ENCODE peak calls at places on chromosomes 2 and 18, in nine cellular contexts. One of them, this sample, is unnamed.

GRCh38 chr2:79040967-79041582 is 15.6 kb downstream of the REG3G start:
- DNase-seq in BJ: no peak
- DNase-seq in dorsolateral prefrontal cortex: peak
- DNase-seq in Calu3: no peak
- DNase-seq in tibial artery: no peak
- DNase-seq in stomach: no peak
- DNase-seq in fibroblast of the aortic adventitia: no peak
- DNase-seq in spleen: no peak
- DNase-seq in Peyer's patch: no peak
- DNase-seq in this sample: no peak

GRCh38 chr2:104857262-104858221 is 3.6 kb downstream of the POU3F3 start:
- DNase-seq in Peyer's patch: no peak
- DNase-seq in BJ: no peak
- DNase-seq in Calu3: no peak
- DNase-seq in stomach: no peak
- DNase-seq in fibroblast of the aortic adventitia: no peak
- DNase-seq in spleen: no peak
- DNase-seq in dorsolateral prefrontal cortex: no peak
- DNase-seq in tibial artery: no peak
- DNase-seq in this sample: no peak

GRCh38 chr18:33603434-33603833 is 25.4 kb downstream of the ASXL3 start:
- DNase-seq in tibial artery: no peak
- DNase-seq in fibroblast of the aortic adventitia: no peak
- DNase-seq in BJ: no peak
- DNase-seq in dorsolateral prefrontal cortex: no peak
- DNase-seq in spleen: no peak
- DNase-seq in Calu3: no peak
- DNase-seq in stomach: no peak
- DNase-seq in Peyer's patch: no peak
- DNase-seq in this sample: no peak

GRCh38 chr2:3728104-3729054 is 25.0 kb downstream of the DCDC2C start:
- DNase-seq in BJ: no peak
- DNase-seq in tibial artery: no peak
- DNase-seq in dorsolateral prefrontal cortex: no peak
- DNase-seq in Calu3: peak
- DNase-seq in Peyer's patch: no peak
- DNase-seq in stomach: no peak
- DNase-seq in fibroblast of the aortic adventitia: peak
- DNase-seq in spleen: no peak
- DNase-seq in this sample: no peak

GRCh38 chr18:6741290-6741689 is 11.8 kb downstream of the ARHGAP28 start:
- DNase-seq in spleen: no peak
- DNase-seq in dorsolateral prefrontal cortex: no peak
- DNase-seq in Peyer's patch: no peak
- DNase-seq in Calu3: no peak
- DNase-seq in BJ: peak
- DNase-seq in tibial artery: no peak
- DNase-seq in fibroblast of the aortic adventitia: peak
- DNase-seq in stomach: no peak
- DNase-seq in this sample: no peak

GRCh38 chr2:105645031-105645940 is 99.4 kb upstream of the NCK2 start:
- DNase-seq in fibroblast of the aortic adventitia: no peak
- DNase-seq in tibial artery: no peak
- DNase-seq in BJ: no peak
- DNase-seq in spleen: no peak
- DNase-seq in Calu3: no peak
- DNase-seq in stomach: no peak
- DNase-seq in dorsolateral prefrontal cortex: no peak
- DNase-seq in Peyer's patch: no peak
- DNase-seq in this sample: no peak

GRCh38 chr2:142130111-142131015 is 453 bp downstream of the LRP1B start:
- DNase-seq in Peyer's patch: peak
- DNase-seq in fibroblast of the aortic adventitia: peak
- DNase-seq in spleen: peak
- DNase-seq in dorsolateral prefrontal cortex: peak
- DNase-seq in Calu3: peak
- DNase-seq in stomach: peak
- DNase-seq in BJ: no peak
- DNase-seq in tibial artery: peak
- DNase-seq in this sample: peak

GRCh38 chr2:65458999-65459398 is 26.6 kb upstream of the SPRED2 start:
- DNase-seq in Peyer's patch: no peak
- DNase-seq in BJ: no peak
- DNase-seq in stomach: no peak
- DNase-seq in Calu3: no peak
- DNase-seq in fibroblast of the aortic adventitia: no peak
- DNase-seq in spleen: no peak
- DNase-seq in tibial artery: no peak
- DNase-seq in dorsolateral prefrontal cortex: no peak
- DNase-seq in this sample: no peak

GRCh38 chr2:178404380-178404767 is 46.6 kb downstream of the PRKRA start:
- DNase-seq in dorsolateral prefrontal cortex: no peak
- DNase-seq in Peyer's patch: no peak
- DNase-seq in tibial artery: no peak
- DNase-seq in fibroblast of the aortic adventitia: no peak
- DNase-seq in BJ: peak
- DNase-seq in Calu3: no peak
- DNase-seq in stomach: no peak
- DNase-seq in spleen: no peak
- DNase-seq in this sample: no peak

GRCh38 chr18:23735021-23735464 is 45.8 kb downstream of the LAMA3 start:
- DNase-seq in Peyer's patch: no peak
- DNase-seq in dorsolateral prefrontal cortex: no peak
- DNase-seq in Calu3: peak
- DNase-seq in BJ: no peak
- DNase-seq in spleen: no peak
- DNase-seq in tibial artery: no peak
- DNase-seq in stomach: no peak
- DNase-seq in fibroblast of the aortic adventitia: peak
- DNase-seq in this sample: no peak

GRCh38 chr2:37833420-37833819 is 91.7 kb upstream of the RMDN2 start:
- DNase-seq in stomach: no peak
- DNase-seq in Calu3: no peak
- DNase-seq in Peyer's patch: no peak
- DNase-seq in tibial artery: no peak
- DNase-seq in spleen: no peak
- DNase-seq in dorsolateral prefrontal cortex: no peak
- DNase-seq in fibroblast of the aortic adventitia: no peak
- DNase-seq in BJ: no peak
- DNase-seq in this sample: no peak

GRCh38 chr2:144325086-144325485 is 194.8 kb downstream of the ZEB2 start:
- DNase-seq in tibial artery: no peak
- DNase-seq in Peyer's patch: peak
- DNase-seq in fibroblast of the aortic adventitia: no peak
- DNase-seq in stomach: no peak
- DNase-seq in Calu3: no peak
- DNase-seq in dorsolateral prefrontal cortex: no peak
- DNase-seq in spleen: no peak
- DNase-seq in BJ: no peak
- DNase-seq in this sample: no peak

GRCh38 chr2:105395691-105396090 is 3.2 kb downstream of the FHL2 start:
- DNase-seq in spleen: no peak
- DNase-seq in BJ: no peak
- DNase-seq in stomach: no peak
- DNase-seq in Calu3: no peak
- DNase-seq in fibroblast of the aortic adventitia: peak
- DNase-seq in dorsolateral prefrontal cortex: no peak
- DNase-seq in tibial artery: no peak
- DNase-seq in Peyer's patch: no peak
- DNase-seq in this sample: no peak

GRCh38 chr2:30706534-30707303 is 100.5 kb downstream of the CAPN13 start:
- DNase-seq in Peyer's patch: peak
- DNase-seq in spleen: peak
- DNase-seq in Calu3: peak
- DNase-seq in dorsolateral prefrontal cortex: peak
- DNase-seq in tibial artery: peak
- DNase-seq in BJ: no peak
- DNase-seq in stomach: peak
- DNase-seq in fibroblast of the aortic adventitia: peak
- DNase-seq in this sample: peak

GRCh38 chr2:233819884-233820765 is 34.2 kb downstream of the HJURP start:
- DNase-seq in spleen: peak
- DNase-seq in Calu3: no peak
- DNase-seq in Peyer's patch: peak
- DNase-seq in BJ: no peak
- DNase-seq in stomach: peak
- DNase-seq in dorsolateral prefrontal cortex: no peak
- DNase-seq in tibial artery: peak
- DNase-seq in fibroblast of the aortic adventitia: no peak
- DNase-seq in this sample: no peak

DNA sequence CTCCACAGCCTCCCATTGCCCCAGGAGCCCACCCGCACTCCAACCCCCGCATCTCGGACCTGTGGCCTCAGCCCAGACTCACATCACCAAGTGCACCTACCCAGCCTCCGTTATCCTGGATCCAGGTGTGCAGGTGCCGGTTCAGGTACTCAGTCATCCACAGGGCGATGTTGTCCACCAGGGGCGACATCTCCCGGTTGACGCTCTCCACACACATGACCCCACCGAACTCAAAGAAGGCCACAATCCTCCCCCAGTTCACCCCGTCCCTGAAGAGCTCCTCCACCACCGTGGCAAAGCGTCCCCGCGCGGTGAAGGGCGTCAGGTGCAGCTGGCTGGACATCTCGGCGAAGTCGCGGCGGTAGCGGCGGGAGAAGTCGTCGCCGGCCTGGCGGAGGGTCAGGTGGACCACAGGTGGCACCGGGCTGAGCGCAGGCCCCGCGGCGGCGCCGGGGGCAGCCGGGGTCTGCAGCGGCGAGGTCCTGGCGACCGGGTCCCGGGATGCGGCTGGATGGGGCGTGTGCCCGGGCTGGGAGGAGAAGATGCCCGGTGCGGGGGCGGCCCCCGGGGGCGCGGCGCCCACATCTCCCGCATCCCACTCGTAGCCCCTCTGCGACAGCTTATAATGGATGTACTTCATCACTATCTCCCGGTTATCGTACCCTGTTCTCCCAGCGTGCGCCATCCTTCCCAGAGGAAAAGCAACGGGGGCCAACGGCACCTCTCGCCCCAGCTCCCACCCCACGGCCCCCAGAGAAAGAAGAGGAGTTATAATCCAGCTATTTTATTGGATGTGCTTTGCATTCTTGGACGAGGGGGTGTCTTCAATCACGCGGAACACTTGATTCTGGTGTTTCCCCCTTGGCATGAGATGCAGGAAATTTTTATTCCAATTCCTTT is 1.3 kb downstream of the BCL2 start:
- DNase-seq in tibial artery: peak
- DNase-seq in stomach: peak
- DNase-seq in Peyer's patch: peak
- DNase-seq in spleen: peak
- DNase-seq in dorsolateral prefrontal cortex: peak
- DNase-seq in BJ: no peak
- DNase-seq in Calu3: peak
- DNase-seq in fibroblast of the aortic adventitia: no peak
- DNase-seq in this sample: peak
- TF ChIP-seq CTCF in tibial artery: peak
- TF ChIP-seq CTCF in stomach: peak
- TF ChIP-seq CTCF in Peyer's patch: peak
- TF ChIP-seq CTCF in spleen: peak
- TF ChIP-seq CTCF in dorsolateral prefrontal cortex: peak
- TF ChIP-seq CTCF in BJ: peak
- TF ChIP-seq CTCF in Calu3: peak
- TF ChIP-seq CTCF in fibroblast of the aortic adventitia: peak
- TF ChIP-seq CTCF in this sample: peak

DNA sequence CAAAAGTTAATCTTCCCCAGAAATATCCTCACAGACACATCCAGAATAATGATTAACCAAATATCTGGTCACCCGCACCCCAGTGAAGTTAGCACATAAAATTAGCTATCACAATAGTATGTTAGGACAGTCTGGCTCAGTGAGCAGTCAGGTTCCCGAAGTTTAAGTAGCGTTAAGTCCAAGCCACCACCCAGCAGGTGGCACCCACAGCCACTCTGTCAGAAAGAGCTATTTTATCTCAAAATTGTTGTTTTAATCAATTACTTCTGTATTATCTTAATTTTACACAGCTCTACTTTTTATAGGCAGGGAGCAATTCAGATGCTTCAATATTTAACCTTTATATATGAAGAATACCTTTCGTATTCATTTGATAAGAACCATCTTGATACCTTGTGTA is 537.5 kb downstream of the MBD2 start:
- DNase-seq in Peyer's patch: no peak
- DNase-seq in stomach: no peak
- DNase-seq in spleen: no peak
- DNase-seq in Calu3: no peak
- DNase-seq in BJ: no peak
- DNase-seq in dorsolateral prefrontal cortex: no peak
- DNase-seq in fibroblast of the aortic adventitia: peak
- DNase-seq in tibial artery: no peak
- DNase-seq in this sample: no peak
- TF ChIP-seq CTCF in Peyer's patch: no peak
- TF ChIP-seq CTCF in stomach: no peak
- TF ChIP-seq CTCF in spleen: no peak
- TF ChIP-seq CTCF in Calu3: no peak
- TF ChIP-seq CTCF in BJ: no peak
- TF ChIP-seq CTCF in dorsolateral prefrontal cortex: no peak
- TF ChIP-seq CTCF in fibroblast of the aortic adventitia: no peak
- TF ChIP-seq CTCF in tibial artery: no peak
- TF ChIP-seq CTCF in this sample: no peak

DNA sequence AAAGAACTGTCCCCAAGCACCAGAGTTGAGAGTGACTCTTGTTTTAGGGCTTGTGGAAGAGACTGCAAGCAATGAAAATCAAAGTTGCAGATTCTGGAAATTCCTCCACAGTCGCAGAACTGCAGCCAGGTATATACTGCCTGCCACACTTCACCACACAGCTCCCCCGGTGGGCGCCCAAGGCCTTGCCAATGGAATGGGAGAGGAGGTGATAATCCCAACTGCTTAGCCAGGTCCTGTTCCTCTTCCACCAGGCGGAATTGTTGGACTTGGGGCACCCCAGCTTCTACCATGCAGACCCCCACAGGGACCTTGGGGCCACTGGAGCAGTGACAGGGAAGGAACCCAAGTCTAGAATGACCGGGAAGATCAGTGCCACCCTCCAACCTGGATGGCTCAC is 4.8 kb upstream of the PDIA6 start:
- DNase-seq in BJ: no peak
- DNase-seq in fibroblast of the aortic adventitia: no peak
- DNase-seq in Calu3: peak
- DNase-seq in Peyer's patch: peak
- DNase-seq in stomach: no peak
- DNase-seq in dorsolateral prefrontal cortex: no peak
- DNase-seq in spleen: peak
- DNase-seq in tibial artery: peak
- DNase-seq in this sample: no peak
- TF ChIP-seq CTCF in BJ: peak
- TF ChIP-seq CTCF in fibroblast of the aortic adventitia: peak
- TF ChIP-seq CTCF in Calu3: peak
- TF ChIP-seq CTCF in Peyer's patch: no peak
- TF ChIP-seq CTCF in stomach: no peak
- TF ChIP-seq CTCF in dorsolateral prefrontal cortex: no peak
- TF ChIP-seq CTCF in spleen: no peak
- TF ChIP-seq CTCF in tibial artery: no peak
- TF ChIP-seq CTCF in this sample: peak

DNA sequence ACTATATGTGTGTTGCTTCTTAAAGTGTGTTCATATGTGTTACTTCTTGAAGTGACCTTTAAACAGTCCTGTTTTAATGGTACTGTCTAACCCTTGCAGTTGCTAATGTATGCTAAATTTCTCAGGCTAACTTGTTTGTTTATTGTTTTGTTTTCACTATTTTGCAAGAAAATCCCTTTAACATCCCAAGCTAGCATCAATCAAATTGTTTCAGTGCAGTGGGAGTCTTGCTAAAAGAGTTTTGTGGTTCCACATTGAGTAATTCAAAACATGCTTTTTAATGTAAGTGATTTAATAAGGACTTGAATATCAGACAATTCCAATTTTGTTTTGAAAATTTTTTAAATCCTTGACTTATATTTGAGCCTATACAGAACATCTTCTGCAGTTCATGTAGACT is 3.6 kb downstream of the SH3RF3 start:
- DNase-seq in Peyer's patch: no peak
- DNase-seq in tibial artery: no peak
- DNase-seq in stomach: no peak
- DNase-seq in BJ: no peak
- DNase-seq in dorsolateral prefrontal cortex: no peak
- DNase-seq in spleen: no peak
- DNase-seq in fibroblast of the aortic adventitia: no peak
- DNase-seq in Calu3: no peak
- DNase-seq in this sample: no peak
- TF ChIP-seq CTCF in Peyer's patch: no peak
- TF ChIP-seq CTCF in tibial artery: no peak
- TF ChIP-seq CTCF in stomach: no peak
- TF ChIP-seq CTCF in BJ: no peak
- TF ChIP-seq CTCF in dorsolateral prefrontal cortex: no peak
- TF ChIP-seq CTCF in spleen: no peak
- TF ChIP-seq CTCF in fibroblast of the aortic adventitia: no peak
- TF ChIP-seq CTCF in Calu3: no peak
- TF ChIP-seq CTCF in this sample: no peak

This sample was measured in neural crest cell.